ENCODE peak calls at places on chromosomes 1 and 21, in nine cellular contexts. F, B, K, P, H, Q, W, C and Z are unnamed samples. For H3K4me1, the result is how much of the 10 kb centered on the place peaks cover.

GRCh38 chr1:29344336-29344735 is 108.0 kb downstream of the PTPRU start:
- DNase-seq in K (no peak), H (no peak), P (no peak), F (no peak), W (no peak), Q (no peak), C (no peak), B (no peak), Z (no peak)

GRCh38 chr21:38937844-38938243 is 132.1 kb downstream of the ETS2 start:
- DNase-seq in P (no peak), Q (no peak), F (no peak), C (no peak), B (no peak), K (no peak), H (no peak), W (no peak), Z (no peak)

GRCh38 chr1:44313265-44313918 is 41.7 kb downstream of the ERI3 start:
- DNase-seq in Q (no peak), C (no peak), W (no peak), F (no peak), K (no peak), P (no peak), B (no peak), H (no peak), Z (no peak)

GRCh38 chr1:167666416-167666815 is 36.4 kb downstream of the RCSD1 start:
- DNase-seq in H (no peak), Q (peak), P (no peak), F (no peak), K (peak), B (no peak), C (peak), W (no peak), Z (no peak)

GRCh38 chr1:941027-941587 is 17.4 kb downstream of the SAMD11 start:
- DNase-seq in Q (no peak), B (no peak), K (no peak), P (no peak), H (no peak), F (no peak), C (peak), W (no peak), Z (no peak)

GRCh38 chr1:115164940-115165718 is 75.8 kb upstream of the TSPAN2 start:
- DNase-seq in K (no peak), F (no peak), W (no peak), Q (no peak), C (no peak), P (no peak), B (no peak), H (no peak), Z (no peak)

GRCh38 chr21:41924355-41924754 is 29.5 kb downstream of the C2CD2 start:
- DNase-seq in F (no peak), C (no peak), W (no peak), B (no peak), K (no peak), Q (no peak), P (no peak), H (no peak), Z (no peak)

GRCh38 chr1:87435484-87435883 is 106.8 kb downstream of the LMO4 start:
- DNase-seq in Q (peak), P (no peak), B (no peak), F (no peak), H (no peak), C (peak), W (no peak), K (no peak), Z (no peak)

GRCh38 chr1:62437273-62437945 is 560 bp downstream of the USP1 start:
- DNase-seq in K (peak), B (peak), W (peak), H (no peak), C (peak), P (no peak), Q (no peak), F (no peak), Z (peak)

GRCh38 chr1:182357913-182358312 is 33.7 kb downstream of the GLUL start:
- DNase-seq in K (no peak), B (no peak), H (no peak), P (no peak), F (no peak), Q (no peak), C (no peak), W (no peak), Z (peak)

GRCh38 chr1:55235722-55236121 is 20.6 kb upstream of the USP24 start:
- DNase-seq in F (no peak), K (no peak), P (no peak), H (no peak), B (no peak), Q (no peak), C (peak), W (no peak), Z (no peak)

GRCh38 chr1:65514083-65514482 is 93.6 kb downstream of the LEPR start:
- DNase-seq in C (peak), P (no peak), F (no peak), H (no peak), Q (no peak), B (no peak), W (peak), K (no peak), Z (no peak)

GRCh38 chr1:186421446-186421845 is 39.5 kb downstream of the PDC start:
- DNase-seq in Q (no peak), F (no peak), H (no peak), K (no peak), C (no peak), W (no peak), B (no peak), P (no peak), Z (no peak)

GRCh38 chr21:22710725-22711124 is 1712.5 kb downstream of the NCAM2 start:
- DNase-seq in Q (peak), P (no peak), B (no peak), W (no peak), C (no peak), F (no peak), K (no peak), H (no peak), Z (no peak)

GRCh38 chr1:204316164-204316563 is 43.6 kb downstream of the PLEKHA6 start:
- DNase-seq in P (no peak), F (no peak), W (no peak), Q (no peak), K (no peak), C (no peak), H (no peak), B (no peak), Z (no peak)

GRCh38 chr1:79708646-79709237 is 702.2 kb upstream of the ADGRL4 start:
- DNase-seq in P (no peak), Q (no peak), C (no peak), F (no peak), H (no peak), K (no peak), B (no peak), W (no peak), Z (no peak)

GRCh38 chr1:112990271-112990670 is 34.3 kb upstream of the SLC16A1 start:
- DNase-seq in W (no peak), C (no peak), F (no peak), B (no peak), Q (no peak), P (no peak), K (no peak), H (no peak), Z (no peak)

GRCh38 chr1:206676499-206676898 is 8.2 kb upstream of the MAPKAPK2 start:
- DNase-seq in C (no peak), K (no peak), P (no peak), B (no peak), H (no peak), F (no peak), Q (no peak), W (no peak), Z (no peak)

GRCh38 chr1:33378976-33379375 is 51.9 kb downstream of the PHC2 start:
- DNase-seq in B (no peak), Q (no peak), H (no peak), C (peak), P (no peak), K (no peak), W (no peak), F (no peak), Z (no peak)

GRCh38 chr1:4801192-4801924 is 146.9 kb downstream of the AJAP1 start:
- DNase-seq in H (peak), F (peak), K (no peak), Q (peak), W (peak), B (no peak), P (no peak), C (no peak), Z (no peak)

GRCh38 chr1:24641646-24642151 is 1.4 kb upstream of the SRRM1 start:
- DNase-seq in W (peak), P (no peak), B (peak), C (peak), K (peak), Q (peak), F (peak), H (peak), Z (peak)

GRCh38 chr1:230772457-230773395 is 25.5 kb downstream of the CAPN9 start:
- DNase-seq in K (peak), W (peak), P (peak), Q (peak), H (peak), B (no peak), C (peak), F (no peak), Z (no peak)

GRCh38 chr1:8242498-8242897 is 75.4 kb upstream of the SLC45A1 start:
- DNase-seq in Q (no peak), B (no peak), K (no peak), F (no peak), W (no peak), P (no peak), H (no peak), C (no peak), Z (no peak)

GRCh38 chr1:245043617-245043952 is 111.2 kb upstream of the KIF26B start:
- DNase-seq in F (no peak), P (no peak), C (no peak), B (no peak), W (no peak), K (no peak), H (no peak), Q (no peak), Z (no peak)

GRCh38 chr1:115492880-115493279 is 148.9 kb upstream of the VANGL1 start:
- DNase-seq in K (no peak), H (no peak), F (no peak), C (peak), Q (no peak), W (no peak), P (no peak), B (no peak), Z (no peak)

DNA sequence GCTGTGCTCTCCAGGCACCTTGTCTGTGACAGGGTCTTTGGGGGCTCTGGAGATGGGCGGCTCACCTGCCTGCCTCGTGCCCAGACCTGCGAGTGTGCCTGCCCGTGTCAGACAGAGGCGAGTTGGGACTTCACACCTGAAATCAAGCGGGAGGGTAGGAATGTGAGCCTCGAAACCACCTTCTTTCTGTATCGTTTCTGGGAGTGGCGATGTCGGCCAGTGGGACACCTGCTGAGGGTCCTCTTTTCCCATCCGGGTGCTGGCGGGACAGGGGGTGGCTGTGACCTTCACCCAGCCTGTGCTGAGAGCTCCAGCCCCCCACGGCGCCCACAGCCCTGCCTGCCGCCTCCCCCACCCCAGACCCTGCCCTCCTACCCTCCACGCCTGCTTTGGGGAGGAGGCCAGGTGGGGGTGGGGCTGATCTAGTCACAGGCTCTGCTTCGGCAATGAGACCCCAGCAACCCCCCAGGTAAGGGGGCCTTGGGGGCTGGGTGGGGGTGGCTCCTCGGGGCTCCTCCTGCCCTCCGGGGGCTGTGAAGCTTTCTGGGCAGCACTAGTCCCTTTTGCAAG is 15.6 kb upstream of the FAAP20 start:
- DNase-seq in P (no peak), K (no peak), F (no peak), C (no peak), W (no peak), H (no peak), Q (peak), B (peak), Z (peak)
- H3K4me1 ChIP-seq in P (half or more), K (under half), F (half or more), C (under half), W (half or more), H (half or more), Q (under half), B (half or more), Z (half or more)

GRCh38 chr1:202157945-202158344 is 2.5 kb downstream of the PTPN7 start:
- DNase-seq in H (no peak), K (no peak), W (no peak), P (no peak), Q (no peak), C (no peak), B (peak), F (no peak), Z (no peak)

GRCh38 chr1:202161151-202162048 is 998 bp upstream of the PTPN7 start:
- DNase-seq in Q (no peak), K (no peak), W (no peak), B (no peak), C (no peak), H (no peak), P (no peak), F (no peak), Z (no peak)

GRCh38 chr1:202158810-202159533 is 1.4 kb downstream of the PTPN7 start:
- DNase-seq in W (no peak), Q (no peak), K (no peak), F (no peak), C (no peak), B (no peak), H (no peak), P (no peak), Z (no peak)

GRCh38 chr1:202160377-202160940 is at the start of gene PTPN7:
- DNase-seq in Q (no peak), H (no peak), B (peak), F (peak), P (no peak), W (no peak), K (no peak), C (no peak), Z (no peak)

DNA sequence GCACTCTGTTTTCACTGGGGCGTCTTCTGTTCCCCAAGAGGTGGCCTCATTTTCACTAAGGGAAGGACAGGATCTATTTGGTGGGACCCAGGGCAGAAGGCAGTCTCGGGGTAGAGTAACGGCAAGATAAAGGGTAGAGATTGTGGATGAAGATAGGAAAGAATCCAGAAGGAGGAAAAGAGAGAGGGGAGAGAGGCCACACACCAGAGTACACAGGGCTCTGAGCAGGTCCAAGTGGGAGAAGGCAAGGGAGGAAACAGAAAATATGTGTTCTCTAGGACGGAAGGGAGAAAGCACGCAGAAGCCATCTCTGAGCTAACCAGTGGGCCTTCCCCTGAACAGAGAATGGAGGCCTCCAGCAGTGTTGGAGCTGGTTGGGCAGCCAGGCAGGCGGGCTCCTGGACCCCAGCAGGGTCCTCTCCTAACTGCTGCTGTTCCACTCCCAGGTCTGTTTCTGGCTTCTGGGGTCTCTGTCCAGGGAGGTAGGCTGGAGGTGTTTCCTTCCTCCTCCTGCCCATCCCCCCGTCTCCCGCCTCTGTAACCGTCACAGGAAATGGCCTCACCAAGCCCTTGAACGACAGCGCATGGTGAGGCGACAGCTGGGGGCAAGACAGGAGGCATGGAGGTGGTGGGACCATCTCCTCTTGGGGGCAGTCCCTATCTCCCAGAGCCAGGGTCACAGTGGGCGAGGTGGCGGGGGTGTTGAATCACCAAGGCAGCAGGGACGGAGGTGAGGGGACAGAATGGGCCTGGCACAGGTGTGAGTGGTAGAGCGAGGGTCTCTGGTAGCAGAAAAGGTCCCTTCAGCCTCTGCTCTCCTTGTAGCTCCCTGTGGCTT is 649 bp downstream of the PTPN7 start:
- DNase-seq in B (no peak), P (no peak), W (no peak), Q (no peak), F (no peak), C (no peak), K (no peak), H (no peak), Z (no peak)
- H3K4me1 ChIP-seq in B (half or more), P (under half), W (under half), Q (under half), F (under half), C (under half), K (under half), H (under half), Z (under half)

GRCh38 chr21:31408306-31409088 is 64.4 kb upstream of the TIAM1 start:
- DNase-seq in B (no peak), P (no peak), W (no peak), C (no peak), F (no peak), Q (no peak), H (no peak), K (no peak), Z (no peak)

GRCh38 chr21:31409849-31410762 is 66.0 kb upstream of the TIAM1 start:
- DNase-seq in C (no peak), P (no peak), K (no peak), W (no peak), F (no peak), Q (peak), B (no peak), H (no peak), Z (no peak)

GRCh38 chr21:31406510-31406909 is 62.4 kb upstream of the TIAM1 start:
- DNase-seq in F (no peak), W (no peak), H (no peak), K (no peak), C (no peak), B (no peak), P (no peak), Q (no peak), Z (no peak)

GRCh38 chr21:31403596-31404333 is 59.7 kb upstream of the TIAM1 start:
- DNase-seq in B (no peak), K (peak), H (no peak), F (no peak), W (no peak), P (no peak), C (no peak), Q (no peak), Z (no peak)

GRCh38 chr21:31405638-31406037 is 61.6 kb upstream of the TIAM1 start:
- DNase-seq in P (no peak), B (no peak), K (no peak), Q (no peak), F (no peak), C (no peak), H (no peak), W (no peak), Z (no peak)
- H3K4me1 ChIP-seq in P (under half), B (under half), K (under half), Q (under half), F (under half), C (under half), H (under half), W (under half), Z (under half)

GRCh38 chr1:12452262-12452661 is 165.7 kb downstream of the DHRS3 start:
- DNase-seq in C (no peak), H (no peak), P (no peak), K (no peak), F (no peak), W (no peak), B (no peak), Q (no peak), Z (no peak)
- H3K4me1 ChIP-seq in C (half or more), H (half or more), P (half or more), K (under half), F (half or more), W (half or more), B (half or more), Q (under half), Z (half or more)